ENCODE peak calls at places on chromosome 11, in four cellular contexts. T, U, F and A are unnamed samples.

GRCh38 chr11:134660416-134660815 is 248.4 kb upstream of the B3GAT1 start:
- DNase-seq in F (no peak), T (no peak), U (no peak), A (no peak)

GRCh38 chr11:132448334-132448995 is 1078.0 kb downstream of the NTM start:
- DNase-seq in T (no peak), U (no peak), F (no peak), A (no peak)

GRCh38 chr11:119472186-119472855 is 49.3 kb upstream of the THY1 start:
- DNase-seq in U (no peak), T (no peak), F (no peak), A (no peak)

GRCh38 chr11:56693428-56693827 is 5.5 kb upstream of the OR9G1 start:
- DNase-seq in U (no peak), T (no peak), F (no peak), A (no peak)

GRCh38 chr11:75771646-75772410 is 3.2 kb downstream of the DGAT2 start:
- DNase-seq in F (no peak), U (peak; percentile 67), T (no peak), A (no peak)

GRCh38 chr11:832529-833113 is at the start of gene CD151:
- DNase-seq in T (peak; percentile 74), U (no peak), F (no peak), A (no peak)

GRCh38 chr11:82703796-82704195 is 29.9 kb downstream of the FAM181B start:
- DNase-seq in U (no peak), T (no peak), F (no peak), A (no peak)

GRCh38 chr11:112623057-112623456 is 338.2 kb upstream of the NCAM1 start:
- DNase-seq in U (no peak), T (no peak), F (no peak), A (no peak)

GRCh38 chr11:91819743-91820142 is 404.9 kb upstream of the FAT3 start:
- DNase-seq in F (no peak), T (no peak), U (no peak), A (no peak)

GRCh38 chr11:102316505-102316904 is 779 bp upstream of the BIRC3 start:
- DNase-seq in U (no peak), F (no peak), T (no peak), A (no peak)

GRCh38 chr11:106471273-106471672 is 393.8 kb downstream of the AASDHPPT start:
- DNase-seq in U (no peak), T (no peak), F (no peak), A (no peak)

GRCh38 chr11:72224587-72225410 is at the start of gene INPPL1:
- DNase-seq in F (no peak), T (peak; percentile 61), U (peak; percentile 39), A (no peak)

GRCh38 chr11:75492181-75492820 is 33.4 kb downstream of the GDPD5 start:
- DNase-seq in U (peak; percentile 60), T (peak; percentile 44), F (no peak), A (peak; percentile 50)

GRCh38 chr11:35030716-35031213 is 108.2 kb upstream of the CD44 start:
- DNase-seq in T (peak; percentile 54), U (no peak), F (no peak), A (no peak)

GRCh38 chr11:79783833-79784232 is 343.0 kb upstream of the TENM4 start:
- DNase-seq in T (no peak), F (no peak), U (no peak), A (no peak)

GRCh38 chr11:74072721-74073120 is 63.8 kb upstream of the UCP3 start:
- DNase-seq in F (no peak), U (no peak), T (no peak), A (no peak)

GRCh38 chr11:70826541-70826943 is 425.8 kb downstream of the SHANK2 start:
- DNase-seq in T (no peak), F (no peak), U (no peak), A (no peak)

GRCh38 chr11:2569731-2570210 is 125.0 kb downstream of the KCNQ1 start:
- DNase-seq in U (no peak), F (no peak), T (no peak), A (no peak)

GRCh38 chr11:6431861-6432260 is 8.9 kb downstream of the HPX start:
- DNase-seq in U (no peak), T (no peak), F (no peak), A (no peak)

GRCh38 chr11:123083623-123084029 is 21.7 kb upstream of the HSPA8 start:
- DNase-seq in F (no peak), T (peak; percentile 56), U (peak; percentile 68), A (no peak)

GRCh38 chr11:66951135-66951534 is 7.0 kb downstream of the PC start:
- DNase-seq in T (no peak), U (no peak), F (no peak), A (no peak)

GRCh38 chr11:34235591-34236071 is 122.2 kb downstream of the ABTB2 start:
- DNase-seq in U (no peak), T (no peak), F (no peak), A (no peak)

GRCh38 chr11:8531312-8531711 is 62.7 kb downstream of the STK33 start:
- DNase-seq in T (no peak), U (no peak), F (no peak), A (no peak)

GRCh38 chr11:134821422-134821821 is 409.4 kb upstream of the B3GAT1 start:
- DNase-seq in U (no peak), F (no peak), T (no peak), A (no peak)

GRCh38 chr11:6319001-6319878 is 1.1 kb downstream of the CAVIN3 start:
- DNase-seq in T (no peak), U (no peak), F (no peak), A (no peak)

GRCh38 chr11:95577716-95578460 is 211.7 kb downstream of the FAM76B start:
- DNase-seq in U (no peak), T (no peak), F (no peak), A (no peak)

GRCh38 chr11:3644817-3645235 is at the start of gene ART1:
- DNase-seq in U (no peak), T (peak; percentile 73), F (no peak), A (no peak)

GRCh38 chr11:3639841-3640240 is 2.0 kb downstream of the ART5 start:
- DNase-seq in T (no peak), U (no peak), F (no peak), A (no peak)

GRCh38 chr11:3641191-3641590 is 601 bp downstream of the ART5 start:
- DNase-seq in U (no peak), T (no peak), F (no peak), A (no peak)

GRCh38 chr11:3641701-3642070 is at the start of gene ART5:
- DNase-seq in F (no peak), T (no peak), U (no peak), A (no peak)

GRCh38 chr11:3642071-3642951 is 519 bp upstream of the ART5 start:
- DNase-seq in T (peak; percentile 98), F (no peak), U (no peak), A (peak; percentile 45)
- TF ChIP-seq POLR2AphosphoS5 in T (peak; percentile 36), F (no peak), U (no peak), A (no peak)

DNA sequence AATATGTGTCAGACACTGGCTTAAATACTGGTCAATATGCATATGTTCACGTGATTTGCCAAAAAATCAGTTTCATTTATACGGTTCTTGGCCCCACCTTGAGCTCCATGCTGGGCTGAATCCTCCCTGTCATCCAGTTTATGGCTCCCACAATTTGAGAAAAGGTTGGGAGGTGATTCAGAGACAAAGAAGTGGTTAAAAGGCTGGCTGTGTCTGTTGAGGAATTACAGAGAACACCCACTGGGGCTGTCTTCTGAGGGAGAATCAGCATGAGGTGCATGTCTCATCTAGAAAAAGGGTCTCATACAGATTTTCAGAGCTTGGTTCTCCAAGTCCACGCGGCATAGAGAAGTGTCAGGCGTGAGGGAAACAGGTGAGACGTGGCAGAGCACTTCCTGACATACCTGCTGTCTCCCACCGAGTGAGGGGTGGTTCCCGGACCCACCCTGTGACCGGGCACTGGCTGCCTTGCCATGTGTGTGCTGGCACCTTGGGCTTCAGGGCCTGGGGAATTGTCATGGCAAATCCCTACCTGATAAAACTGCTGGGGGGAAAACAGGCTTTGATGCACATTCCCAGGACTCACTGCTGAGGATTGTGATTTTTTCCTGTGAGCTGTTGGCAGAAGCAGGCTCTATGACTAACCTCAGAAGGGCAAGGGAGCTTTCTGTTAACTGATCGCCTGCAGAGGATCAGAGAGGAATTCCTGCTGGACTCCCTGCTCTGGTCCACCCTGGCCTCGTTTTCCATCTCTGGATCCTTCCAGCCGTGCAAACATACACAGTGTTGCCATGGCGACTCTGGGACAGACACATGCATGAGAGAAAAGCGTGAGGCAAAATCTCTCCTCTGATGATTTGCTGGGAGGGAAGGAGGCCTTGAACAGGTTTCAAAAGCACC is 223.6 kb downstream of the ADAMTS15 start:
- DNase-seq in T (no peak), U (no peak), F (no peak), A (no peak)
- TF ChIP-seq SPI1 in T (no peak), U (no peak), F (no peak), A (no peak)

GRCh38 chr11:65851811-65852507 is 6.0 kb downstream of the CFL1 start:
- DNase-seq in T (no peak), U (no peak), F (no peak), A (no peak)

GRCh38 chr11:65849771-65850216 is 8.2 kb downstream of the CFL1 start:
- DNase-seq in T (no peak), U (no peak), F (no peak), A (no peak)

GRCh38 chr11:65851083-65851579 is 6.8 kb downstream of the CFL1 start:
- DNase-seq in T (peak; percentile 75), U (peak; percentile 53), F (no peak), A (no peak)

GRCh38 chr11:65849366-65849765 is 8.6 kb downstream of the CFL1 start:
- DNase-seq in T (no peak), F (no peak), U (no peak), A (no peak)

GRCh38 chr11:65850217-65851082 is 7.5 kb downstream of the CFL1 start:
- DNase-seq in U (no peak), T (no peak), F (no peak), A (no peak)
- TF ChIP-seq POLR2AphosphoS5 in U (no peak), T (no peak), F (peak; percentile 60), A (peak; percentile 58)

GRCh38 chr11:32433249-32434115 is 1.9 kb downstream of the WT1 start:
- DNase-seq in U (no peak), F (no peak), T (no peak), A (no peak)
- TF ChIP-seq SPI1 in U (no peak), F (no peak), T (peak; percentile 18), A (no peak)

GRCh38 chr11:32435511-32435946 is at the start of gene WT1:
- DNase-seq in U (peak; percentile 77), F (no peak), T (peak; percentile 85), A (no peak)
- TF ChIP-seq POLR2AphosphoS5 in U (no peak), F (no peak), T (peak; percentile 38), A (no peak)